ENCODE peak calls at places on chromosomes 1 and 21, in six cellular contexts. C is progenitor cell of endocrine pancreas; X is GM06990; F is body of pancreas; S is nephron progenitor cell; K is CD8-positive, alpha-beta T cell. W is an unnamed sample.

GRCh38 chr1:168053681-168054080 is 83.0 kb downstream of the GPR161 start:
- DNase-seq in C (no peak), X (no peak), F (no peak), S (no peak), K (no peak), W (no peak)

GRCh38 chr1:235532350-235532749 is 28.1 kb upstream of the B3GALNT2 start:
- DNase-seq in C (no peak), X (no peak), F (no peak), S (no peak), K (no peak), W (no peak)

GRCh38 chr1:22452401-22452963 is 831 bp downstream of the ZBTB40 start:
- DNase-seq in C (no peak), X (no peak), F (peak), S (no peak), K (peak), W (peak)

GRCh38 chr1:112935474-112936289 is 20.3 kb downstream of the SLC16A1 start:
- DNase-seq in C (no peak), X (no peak), F (no peak), S (no peak), K (no peak), W (no peak)

GRCh38 chr21:43684424-43684823 is 25.1 kb downstream of the RRP1B start:
- DNase-seq in C (no peak), X (no peak), F (no peak), S (no peak), K (no peak), W (no peak)

GRCh38 chr1:95604784-95605183 is 370.8 kb downstream of the RWDD3 start:
- DNase-seq in C (no peak), X (no peak), F (no peak), S (no peak), K (no peak), W (no peak)

GRCh38 chr1:231927431-231927830 is 300.8 kb downstream of the DISC1 start:
- DNase-seq in C (no peak), X (no peak), F (no peak), S (no peak), K (no peak), W (no peak)

GRCh38 chr1:95369985-95370670 is 136.1 kb downstream of the RWDD3 start:
- DNase-seq in C (no peak), X (no peak), F (no peak), S (no peak), K (no peak), W (no peak)

GRCh38 chr21:21003701-21004100 is 5.5 kb downstream of the NCAM2 start:
- DNase-seq in C (no peak), X (no peak), F (no peak), S (peak), K (no peak), W (no peak)

GRCh38 chr21:29343517-29343916 is 44.8 kb downstream of the BACH1 start:
- DNase-seq in C (no peak), X (no peak), F (peak), S (no peak), K (no peak), W (no peak)

GRCh38 chr1:162990665-162991064 is 78.5 kb upstream of the RGS4 start:
- DNase-seq in C (no peak), X (no peak), F (no peak), S (no peak), K (no peak), W (no peak)

GRCh38 chr1:234605983-234606730 is 3.8 kb downstream of the IRF2BP2 start:
- DNase-seq in C (no peak), X (no peak), F (peak), S (no peak), K (no peak), W (no peak)

GRCh38 chr1:182391028-182391361 is 595 bp downstream of the GLUL start:
- DNase-seq in C (no peak), X (no peak), F (no peak), S (no peak), K (no peak), W (no peak)

GRCh38 chr1:182389619-182390047 is 2.0 kb downstream of the GLUL start:
- DNase-seq in C (no peak), X (no peak), F (peak), S (no peak), K (no peak), W (no peak)

GRCh38 chr1:182392045-182393028 is 747 bp upstream of the GLUL start:
- DNase-seq in C (no peak), X (no peak), F (peak), S (no peak), K (peak), W (no peak)

GRCh38 chr1:182394055-182394775 is 2.6 kb upstream of the GLUL start:
- DNase-seq in C (no peak), X (no peak), F (no peak), S (no peak), K (no peak), W (no peak)

GRCh38 chr1:182391362-182392044 is at the start of gene GLUL:
- DNase-seq in C (peak), X (peak), F (peak), S (peak), K (peak), W (peak)
- TF ChIP-seq CTCF in C (no peak), X (no peak), F (no peak), S (no peak), K (no peak), W (no peak)

GRCh38 chr21:17693801-17694200 is 81.1 kb upstream of the BTG3 start:
- DNase-seq in C (no peak), X (no peak), F (no peak), S (no peak), K (no peak), W (no peak)

GRCh38 chr21:17690078-17690494 is 77.4 kb upstream of the BTG3 start:
- DNase-seq in C (no peak), X (no peak), F (no peak), S (no peak), K (no peak), W (no peak)

DNA sequence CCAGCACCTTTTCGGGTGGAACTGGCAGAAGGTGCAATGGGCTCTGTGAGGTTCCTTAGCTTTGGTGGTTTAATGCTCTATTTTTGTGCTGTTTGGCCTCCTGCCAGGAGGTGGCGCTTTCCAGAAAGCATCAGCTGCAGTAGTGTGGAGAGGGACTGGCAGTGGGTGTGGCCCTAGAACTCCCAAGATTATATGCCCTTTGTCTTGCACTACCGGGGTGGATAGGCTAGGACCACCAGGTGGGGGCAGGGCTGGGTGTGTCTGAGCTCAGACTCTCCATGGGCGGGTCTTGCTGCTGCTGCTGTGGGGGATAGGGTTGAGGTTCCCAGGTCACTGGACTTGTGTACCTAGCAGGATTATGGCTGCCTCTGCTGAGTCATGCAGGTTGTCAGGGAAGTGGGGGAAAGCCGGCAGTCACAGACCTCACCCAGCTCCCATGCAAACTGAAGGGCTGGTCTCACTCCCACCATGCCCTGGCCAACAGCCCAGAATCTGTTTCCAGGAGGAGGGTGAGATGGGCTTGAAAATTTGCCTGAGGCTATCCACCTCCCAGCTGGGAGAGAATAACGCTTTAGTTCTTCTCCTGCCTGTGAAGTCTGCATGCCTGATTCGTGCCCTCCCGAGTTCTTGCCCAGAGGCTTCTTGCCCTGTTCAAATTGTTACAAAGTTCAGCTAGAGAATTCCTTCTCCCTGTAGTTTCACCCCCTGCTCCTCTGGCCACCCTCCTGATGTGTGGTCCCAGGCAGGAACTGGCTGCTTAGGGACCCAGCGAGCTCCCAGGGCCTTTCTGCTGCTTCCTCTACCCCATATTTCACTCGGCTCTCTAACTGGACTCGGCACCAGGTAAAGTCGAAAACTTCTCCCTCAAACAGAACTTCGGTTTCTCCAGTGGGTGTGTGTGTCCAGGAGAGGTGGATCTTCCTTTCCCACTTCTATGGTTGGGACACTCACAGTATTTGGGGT is 76.5 kb upstream of the BTG3 start:
- DNase-seq in C (no peak), X (peak), F (peak), S (no peak), K (peak), W (no peak)
- TF ChIP-seq CTCF in C (peak), X (peak), F (no peak), S (no peak), K (peak), W (peak)

GRCh38 chr1:204416589-204417230 is 5.1 kb upstream of the PPP1R15B start:
- DNase-seq in C (no peak), X (no peak), F (no peak), S (no peak), K (no peak), W (no peak)

GRCh38 chr1:204417231-204417997 is 5.8 kb upstream of the PPP1R15B start:
- DNase-seq in C (no peak), X (no peak), F (peak), S (no peak), K (no peak), W (no peak)

GRCh38 chr1:204419064-204419403 is 7.4 kb upstream of the PPP1R15B start:
- DNase-seq in C (no peak), X (no peak), F (no peak), S (no peak), K (no peak), W (no peak)

GRCh38 chr1:204418174-204419063 is 6.8 kb upstream of the PPP1R15B start:
- DNase-seq in C (no peak), X (no peak), F (no peak), S (no peak), K (no peak), W (peak)

DNA sequence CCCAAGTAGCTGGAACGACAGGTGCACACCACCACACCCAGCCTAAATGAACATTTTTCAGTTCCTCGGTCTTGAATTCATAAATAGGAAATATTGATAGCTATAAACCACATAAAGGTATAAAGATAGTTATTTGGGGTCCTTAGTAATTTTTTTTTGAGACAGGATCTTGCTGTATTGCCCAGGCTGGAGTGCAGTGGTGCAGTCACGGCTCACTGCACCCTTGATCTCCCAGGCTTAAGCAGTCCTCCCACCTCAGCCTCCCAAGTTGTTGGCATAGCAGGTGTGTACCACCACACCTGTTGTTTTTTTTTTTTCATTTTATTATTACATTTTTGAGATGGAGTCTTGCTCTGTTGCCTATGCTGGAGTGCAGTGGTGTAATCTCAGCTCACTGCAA is 3.7 kb upstream of the PPP1R15B start:
- DNase-seq in C (no peak), X (no peak), F (no peak), S (no peak), K (no peak), W (no peak)
- TF ChIP-seq CTCF in C (no peak), X (no peak), F (no peak), S (no peak), K (no peak), W (no peak)

DNA sequence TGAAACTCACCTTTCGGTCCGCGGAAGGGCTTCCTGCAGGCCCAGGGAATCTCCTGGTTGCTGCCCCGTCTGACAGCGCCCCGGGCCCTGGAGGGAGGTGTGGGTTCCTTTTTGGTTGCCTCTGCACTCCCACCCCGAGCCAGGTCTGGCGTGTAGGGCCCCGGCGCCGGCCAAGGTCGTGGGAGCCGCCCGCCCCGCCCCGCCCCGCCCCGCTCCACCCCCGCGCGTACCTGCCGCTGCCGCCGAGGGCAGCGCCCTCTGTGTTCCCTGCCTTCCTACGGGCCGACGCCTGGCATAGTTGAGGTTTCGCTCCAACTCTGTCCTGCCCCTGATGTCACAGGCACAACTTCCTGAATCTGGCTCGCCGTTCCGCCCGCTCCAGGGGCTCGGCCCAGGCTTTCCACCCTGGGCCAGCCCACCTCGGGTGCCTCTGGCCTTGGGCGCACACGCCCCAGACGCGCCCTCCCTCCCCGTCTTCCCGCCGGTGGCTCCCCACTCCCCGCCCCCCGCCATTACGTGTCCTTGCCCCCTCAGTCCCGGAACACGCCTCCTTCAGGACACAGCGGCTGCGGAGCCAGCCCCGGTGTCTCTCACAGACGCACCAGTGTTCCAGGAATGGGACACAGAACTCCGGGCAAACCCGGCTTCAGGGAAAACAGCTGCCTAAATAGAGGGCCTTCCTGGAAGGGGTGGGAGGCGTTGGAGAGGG is at the start of gene KIAA0040:
- DNase-seq in C (peak), X (peak), F (peak), S (peak), K (peak), W (peak)
- TF ChIP-seq CTCF in C (peak), X (peak), F (no peak), S (no peak), K (no peak), W (no peak)

GRCh38 chr1:36539526-36539925 is 56.8 kb upstream of the CSF3R start:
- DNase-seq in C (no peak), X (no peak), F (no peak), S (no peak), K (no peak), W (no peak)
- TF ChIP-seq CTCF in C (no peak), X (no peak), F (no peak), S (no peak), K (no peak), W (no peak)

W was measured in GM20000.